ENCODE peak calls at places on chromosomes 11 and 22, in seven cellular contexts. V is germinal center, B is cardiac muscle cell, J is HT-29, M is NCI-H1105 treated with DMSO at 0.1 percent for 48 hours, D is HFFc6, G is WTC11. Q is an unnamed sample.

GRCh38 chr11:79201637-79202347 is 239.0 kb downstream of the TENM4 start:
- DNase-seq in M (no peak), J (no peak), V (no peak), D (no peak), B (no peak), G (no peak), Q (no peak)

GRCh38 chr22:38713921-38714320 is 8.2 kb downstream of the GTPBP1 start:
- DNase-seq in B (peak; percentile 70), G (no peak), J (no peak), M (no peak), D (no peak), V (no peak), Q (no peak)

GRCh38 chr22:20438678-20439492 is 1.3 kb upstream of the SCARF2 start:
- DNase-seq in D (no peak), V (no peak), B (peak; percentile 43), G (peak; percentile 54), M (no peak), J (no peak), Q (peak; percentile 37)

GRCh38 chr11:21066030-21066429 is 396.6 kb downstream of the NELL1 start:
- DNase-seq in M (no peak), J (no peak), G (no peak), B (no peak), D (no peak), V (no peak), Q (no peak)

GRCh38 chr11:15969281-15969680 is 387.1 kb downstream of the SOX6 start:
- DNase-seq in M (peak; percentile 27), V (no peak), D (peak; percentile 67), J (peak; percentile 74), G (no peak), B (peak; percentile 54), Q (peak; percentile 43)

GRCh38 chr11:115317428-115318185 is 186.6 kb downstream of the CADM1 start:
- DNase-seq in J (no peak), D (no peak), M (peak; percentile 99), G (no peak), V (no peak), B (no peak), Q (no peak)

GRCh38 chr22:50469377-50470305 is 5.2 kb downstream of the SBF1 start:
- DNase-seq in B (no peak), G (peak; percentile 51), D (no peak), V (peak; percentile 95), M (no peak), J (peak; percentile 31), Q (no peak)

GRCh38 chr11:14259186-14259784 is 99.7 kb downstream of the RRAS2 start:
- DNase-seq in V (no peak), M (no peak), B (no peak), D (no peak), G (peak; percentile 38), J (no peak), Q (no peak)

GRCh38 chr22:24474221-24474620 is 20.9 kb upstream of the UPB1 start:
- DNase-seq in J (no peak), D (peak; percentile 89), M (no peak), V (no peak), B (no peak), G (no peak), Q (peak; percentile 64)

GRCh38 chr22:39814899-39815298 is 78.7 kb downstream of the ENTHD1 start:
- DNase-seq in G (no peak), B (no peak), J (no peak), V (no peak), D (no peak), M (no peak), Q (no peak)

GRCh38 chr11:118180300-118180703 is 3.9 kb upstream of the SCN2B start:
- DNase-seq in V (peak; percentile 36), D (no peak), B (peak; percentile 81), J (peak; percentile 51), G (peak; percentile 64), M (no peak), Q (peak; percentile 59)

GRCh38 chr11:27524155-27524554 is 17.6 kb upstream of the LIN7C start:
- DNase-seq in D (peak; percentile 82), B (peak; percentile 42), M (no peak), J (peak; percentile 42), V (no peak), G (peak; percentile 42), Q (peak; percentile 41)

GRCh38 chr11:117719480-117719879 is 77.5 kb downstream of the DSCAML1 start:
- DNase-seq in B (no peak), V (no peak), D (no peak), M (no peak), G (no peak), J (no peak), Q (no peak)

GRCh38 chr22:49203863-49204598 is 623.6 kb downstream of the BRD1 start:
- DNase-seq in J (no peak), V (no peak), G (peak; percentile 6), B (no peak), D (no peak), M (no peak), Q (no peak)

GRCh38 chr11:120710354-120711187 is 199.0 kb downstream of the GRIK4 start:
- DNase-seq in G (peak; percentile 60), M (no peak), D (peak; percentile 84), B (peak; percentile 13), J (peak; percentile 68), V (no peak), Q (peak; percentile 89)

GRCh38 chr22:46070215-46070721 is 80.1 kb upstream of the PPARA start:
- DNase-seq in G (peak; percentile 61), J (peak; percentile 54), M (peak; percentile 59), D (no peak), V (no peak), B (peak; percentile 16), Q (peak; percentile 10)

GRCh38 chr11:130908770-130909625 is 7.3 kb downstream of the SNX19 start:
- DNase-seq in D (peak; percentile 83), G (no peak), J (no peak), V (no peak), B (no peak), M (no peak), Q (no peak)

GRCh38 chr22:40414306-40414705 is 43.9 kb downstream of the SGSM3 start:
- DNase-seq in D (no peak), J (no peak), V (no peak), B (no peak), G (no peak), M (no peak), Q (no peak)

GRCh38 chr22:46637711-46638600 is 17.8 kb downstream of the GRAMD4 start:
- DNase-seq in B (no peak), V (no peak), J (no peak), D (no peak), M (no peak), G (no peak), Q (no peak)

GRCh38 chr11:35035894-35036408 is 103.0 kb upstream of the CD44 start:
- DNase-seq in D (peak; percentile 94), V (no peak), J (no peak), G (no peak), M (no peak), B (no peak), Q (no peak)